ENCODE peak calls at places on chromosome 22, in eight cellular contexts. One of them, this sample, is unnamed. For H3K36me3, the result is how much of the 10 kb centered on the place peaks cover.

GRCh38 chr22:41003041-41003440 is 51.9 kb downstream of the RBX1 start:
- DNase-seq in body of pancreas: peak
- DNase-seq in heart left ventricle: no peak
- DNase-seq in uterus: no peak
- DNase-seq in ovary: no peak
- DNase-seq in kidney: no peak
- DNase-seq in prostate gland: no peak
- DNase-seq in stomach: peak
- DNase-seq in this sample: peak

GRCh38 chr22:25492950-25493790 is 71.3 kb upstream of the GRK3 start:
- DNase-seq in body of pancreas: peak
- DNase-seq in heart left ventricle: no peak
- DNase-seq in uterus: no peak
- DNase-seq in ovary: no peak
- DNase-seq in kidney: peak
- DNase-seq in prostate gland: no peak
- DNase-seq in stomach: no peak
- DNase-seq in this sample: no peak

GRCh38 chr22:48693377-48694135 is 1134.1 kb downstream of the BRD1 start:
- DNase-seq in body of pancreas: no peak
- DNase-seq in heart left ventricle: no peak
- DNase-seq in uterus: no peak
- DNase-seq in ovary: no peak
- DNase-seq in kidney: peak
- DNase-seq in prostate gland: no peak
- DNase-seq in stomach: no peak
- DNase-seq in this sample: no peak

GRCh38 chr22:49015459-49015858 is 812.2 kb downstream of the BRD1 start:
- DNase-seq in body of pancreas: no peak
- DNase-seq in heart left ventricle: peak
- DNase-seq in uterus: no peak
- DNase-seq in ovary: no peak
- DNase-seq in kidney: peak
- DNase-seq in prostate gland: no peak
- DNase-seq in stomach: peak
- DNase-seq in this sample: no peak

GRCh38 chr22:44360686-44361381 is 48.1 kb upstream of the SHISAL1 start:
- DNase-seq in body of pancreas: no peak
- DNase-seq in heart left ventricle: peak
- DNase-seq in uterus: no peak
- DNase-seq in ovary: peak
- DNase-seq in kidney: peak
- DNase-seq in prostate gland: peak
- DNase-seq in stomach: peak
- DNase-seq in this sample: no peak

GRCh38 chr22:19505735-19506126 is 18.5 kb downstream of the CLDN5 start:
- DNase-seq in body of pancreas: no peak
- DNase-seq in heart left ventricle: no peak
- DNase-seq in uterus: no peak
- DNase-seq in ovary: no peak
- DNase-seq in kidney: no peak
- DNase-seq in prostate gland: no peak
- DNase-seq in stomach: no peak
- DNase-seq in this sample: no peak

GRCh38 chr22:27801616-27802388 is at the start of gene MN1:
- DNase-seq in body of pancreas: peak
- DNase-seq in heart left ventricle: peak
- DNase-seq in uterus: no peak
- DNase-seq in ovary: peak
- DNase-seq in kidney: peak
- DNase-seq in prostate gland: no peak
- DNase-seq in stomach: peak
- DNase-seq in this sample: no peak

GRCh38 chr22:31118046-31118820 is 4.5 kb upstream of the INPP5J start:
- DNase-seq in body of pancreas: no peak
- DNase-seq in heart left ventricle: no peak
- DNase-seq in uterus: no peak
- DNase-seq in ovary: no peak
- DNase-seq in kidney: no peak
- DNase-seq in prostate gland: no peak
- DNase-seq in stomach: no peak
- DNase-seq in this sample: peak

GRCh38 chr22:40898850-40899357 is 37.0 kb upstream of the DNAJB7 start:
- DNase-seq in body of pancreas: no peak
- DNase-seq in heart left ventricle: no peak
- DNase-seq in uterus: no peak
- DNase-seq in ovary: no peak
- DNase-seq in kidney: no peak
- DNase-seq in prostate gland: no peak
- DNase-seq in stomach: no peak
- DNase-seq in this sample: no peak

GRCh38 chr22:27270818-27271510 is 530.6 kb downstream of the MN1 start:
- DNase-seq in body of pancreas: no peak
- DNase-seq in heart left ventricle: peak
- DNase-seq in uterus: no peak
- DNase-seq in ovary: peak
- DNase-seq in kidney: no peak
- DNase-seq in prostate gland: no peak
- DNase-seq in stomach: no peak
- DNase-seq in this sample: no peak

GRCh38 chr22:27983361-27983791 is 64.3 kb upstream of the PITPNB start:
- DNase-seq in body of pancreas: no peak
- DNase-seq in heart left ventricle: no peak
- DNase-seq in uterus: no peak
- DNase-seq in ovary: no peak
- DNase-seq in kidney: no peak
- DNase-seq in prostate gland: no peak
- DNase-seq in stomach: peak
- DNase-seq in this sample: no peak

GRCh38 chr22:33472462-33473344 is 414.5 kb upstream of the SYN3 start:
- DNase-seq in body of pancreas: no peak
- DNase-seq in heart left ventricle: no peak
- DNase-seq in uterus: no peak
- DNase-seq in ovary: no peak
- DNase-seq in kidney: no peak
- DNase-seq in prostate gland: no peak
- DNase-seq in stomach: no peak
- DNase-seq in this sample: no peak

GRCh38 chr22:39724857-39725256 is 154.3 kb downstream of the CACNA1I start:
- DNase-seq in body of pancreas: no peak
- DNase-seq in heart left ventricle: no peak
- DNase-seq in uterus: no peak
- DNase-seq in ovary: no peak
- DNase-seq in kidney: no peak
- DNase-seq in prostate gland: no peak
- DNase-seq in stomach: no peak
- DNase-seq in this sample: no peak
- H3K27ac ChIP-seq in body of pancreas: no peak
- H3K27ac ChIP-seq in heart left ventricle: no peak
- H3K27ac ChIP-seq in uterus: no peak
- H3K27ac ChIP-seq in ovary: no peak
- H3K27ac ChIP-seq in kidney: no peak
- H3K27ac ChIP-seq in prostate gland: no peak
- H3K27ac ChIP-seq in stomach: no peak
- H3K27ac ChIP-seq in this sample: no peak

DNA sequence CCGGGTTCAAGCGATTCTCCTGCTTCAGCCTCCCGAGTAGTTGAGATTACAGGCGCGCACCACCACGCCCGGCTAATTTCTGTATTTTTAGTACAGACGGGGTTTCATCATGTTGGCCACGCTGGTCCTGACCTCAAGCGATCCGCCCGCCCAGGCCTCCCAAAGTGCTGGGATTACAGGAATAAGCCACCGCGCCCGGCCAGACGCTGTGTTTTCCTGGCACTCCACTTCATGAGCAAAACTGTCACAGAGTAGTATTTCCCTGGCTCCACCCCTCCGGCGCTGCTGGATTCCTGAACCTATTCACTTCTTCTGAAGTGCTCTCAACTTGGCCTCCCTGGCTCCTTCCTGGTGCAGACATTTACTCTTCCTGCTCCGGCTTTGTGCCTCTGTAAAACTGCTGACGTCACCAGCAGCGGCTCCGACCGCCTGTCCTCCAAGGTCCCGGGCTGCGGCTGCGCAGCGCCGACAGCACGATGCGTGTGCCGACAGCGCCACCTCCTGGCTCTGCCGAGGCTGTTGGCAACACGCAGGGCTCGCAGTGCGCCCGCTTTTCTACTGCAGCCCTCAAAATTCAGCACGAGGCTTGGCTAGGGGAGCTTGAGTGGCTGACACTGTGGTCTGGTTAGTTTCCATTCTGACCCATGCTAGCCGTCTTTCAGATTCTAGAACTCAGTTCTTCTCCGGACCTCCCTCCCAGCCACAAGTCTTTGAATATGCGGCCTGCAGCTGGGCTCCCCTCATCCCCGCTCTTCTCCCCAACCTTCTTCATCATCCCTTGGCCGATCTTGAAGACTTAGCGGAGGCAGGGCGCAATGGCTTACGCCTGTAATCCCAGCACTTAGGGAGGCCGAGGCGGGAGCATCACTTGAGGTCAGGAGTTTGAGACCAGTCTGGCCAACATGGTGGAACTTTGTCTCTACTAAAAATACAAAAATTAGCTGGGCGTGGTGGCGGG is 36.6 kb downstream of the APOL3 start:
- DNase-seq in body of pancreas: peak
- DNase-seq in heart left ventricle: peak
- DNase-seq in uterus: peak
- DNase-seq in ovary: peak
- DNase-seq in kidney: peak
- DNase-seq in prostate gland: peak
- DNase-seq in stomach: peak
- DNase-seq in this sample: peak
- TF ChIP-seq CTCF in body of pancreas: peak
- TF ChIP-seq CTCF in heart left ventricle: peak
- TF ChIP-seq CTCF in uterus: peak
- TF ChIP-seq CTCF in ovary: peak
- TF ChIP-seq CTCF in kidney: peak
- TF ChIP-seq CTCF in prostate gland: peak
- TF ChIP-seq CTCF in stomach: peak
- TF ChIP-seq CTCF in this sample: peak

GRCh38 chr22:23801238-23801821 is 14.6 kb downstream of the SMARCB1 start:
- DNase-seq in body of pancreas: no peak
- DNase-seq in heart left ventricle: no peak
- DNase-seq in uterus: no peak
- DNase-seq in ovary: no peak
- DNase-seq in kidney: peak
- DNase-seq in prostate gland: no peak
- DNase-seq in stomach: no peak
- DNase-seq in this sample: peak
- H3K36me3 ChIP-seq in body of pancreas: under half
- H3K36me3 ChIP-seq in heart left ventricle: under half
- H3K36me3 ChIP-seq in uterus: under half
- H3K36me3 ChIP-seq in ovary: under half
- H3K36me3 ChIP-seq in kidney: half or more
- H3K36me3 ChIP-seq in prostate gland: under half
- H3K36me3 ChIP-seq in stomach: half or more
- H3K36me3 ChIP-seq in this sample: half or more

DNA sequence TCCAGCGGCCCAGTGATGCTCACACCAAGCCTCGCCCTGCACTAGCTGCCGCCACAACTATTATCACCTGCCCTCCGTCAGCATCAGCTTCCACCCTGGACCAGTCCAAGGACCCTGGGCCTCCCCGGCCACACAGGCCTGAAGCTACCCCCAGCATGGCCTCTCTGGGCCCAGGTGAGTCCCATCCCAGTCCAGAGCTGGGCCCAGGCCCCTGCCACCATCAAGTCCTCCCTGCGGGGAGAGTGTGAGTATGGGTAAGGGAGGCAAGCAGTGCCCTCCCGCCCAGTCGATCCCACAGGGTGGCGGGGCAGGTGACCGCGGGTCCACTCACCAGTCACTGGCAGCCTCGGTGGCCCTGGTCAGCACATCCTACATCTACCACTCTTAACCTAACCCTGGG is 9.5 kb upstream of the SUSD2 start:
- DNase-seq in body of pancreas: no peak
- DNase-seq in heart left ventricle: no peak
- DNase-seq in uterus: no peak
- DNase-seq in ovary: no peak
- DNase-seq in kidney: no peak
- DNase-seq in prostate gland: no peak
- DNase-seq in stomach: no peak
- DNase-seq in this sample: no peak
- H3K27ac ChIP-seq in body of pancreas: no peak
- H3K27ac ChIP-seq in heart left ventricle: no peak
- H3K27ac ChIP-seq in uterus: no peak
- H3K27ac ChIP-seq in ovary: no peak
- H3K27ac ChIP-seq in kidney: no peak
- H3K27ac ChIP-seq in prostate gland: no peak
- H3K27ac ChIP-seq in stomach: no peak
- H3K27ac ChIP-seq in this sample: no peak

GRCh38 chr22:35257321-35258143 is at the start of gene HMGXB4:
- DNase-seq in body of pancreas: peak
- DNase-seq in heart left ventricle: peak
- DNase-seq in uterus: peak
- DNase-seq in ovary: peak
- DNase-seq in kidney: peak
- DNase-seq in prostate gland: peak
- DNase-seq in stomach: peak
- DNase-seq in this sample: peak
- TF ChIP-seq CTCF in body of pancreas: peak
- TF ChIP-seq CTCF in heart left ventricle: no peak
- TF ChIP-seq CTCF in uterus: peak
- TF ChIP-seq CTCF in ovary: peak
- TF ChIP-seq CTCF in kidney: no peak
- TF ChIP-seq CTCF in prostate gland: no peak
- TF ChIP-seq CTCF in stomach: no peak
- TF ChIP-seq CTCF in this sample: no peak